ENCODE peak calls at places on chromosomes 11 and 22, in nine cellular contexts. J, E, V, W, M, F, A, P and U are unnamed samples.

GRCh38 chr11:47272706-47273105 is 2.8 kb downstream of the MADD start:
- DNase-seq in W (no peak), P (no peak), M (no peak), V (no peak), A (no peak), F (no peak), J (no peak), E (no peak), U (no peak)

GRCh38 chr11:97000481-97000880 is 610.7 kb downstream of the JRKL start:
- DNase-seq in E (no peak), W (no peak), M (no peak), F (no peak), A (no peak), V (no peak), P (no peak), J (no peak), U (no peak)

GRCh38 chr22:41524809-41525449 is 19.3 kb downstream of the POLR3H start:
- DNase-seq in A (peak; percentile 30), P (no peak), M (peak; percentile 36), F (no peak), V (peak; percentile 52), J (no peak), W (no peak), E (no peak), U (peak; percentile 68)

GRCh38 chr11:75562836-75563484 is 907 bp downstream of the SERPINH1 start:
- DNase-seq in P (peak; percentile 73), M (no peak), W (no peak), V (no peak), E (no peak), J (no peak), F (peak; percentile 54), A (no peak), U (no peak)

GRCh38 chr11:111730871-111731591 is 35.2 kb downstream of the PPP2R1B start:
- DNase-seq in V (no peak), E (peak; percentile 70), A (no peak), W (peak; percentile 89), F (no peak), M (no peak), P (no peak), J (no peak), U (no peak)

GRCh38 chr11:77035580-77035979 is 1.4 kb downstream of the B3GNT6 start:
- DNase-seq in P (no peak), F (no peak), J (peak; percentile 75), M (no peak), W (no peak), E (no peak), V (no peak), A (no peak), U (no peak)

GRCh38 chr11:71425851-71426250 is 22.3 kb downstream of the DHCR7 start:
- DNase-seq in E (no peak), V (no peak), A (no peak), P (no peak), F (no peak), J (no peak), M (no peak), W (no peak), U (no peak)

GRCh38 chr11:34915136-34916013 is 804 bp downstream of the APIP start:
- DNase-seq in P (no peak), J (peak; percentile 40), F (peak; percentile 56), V (peak; percentile 17), E (peak; percentile 43), A (no peak), W (peak; percentile 4), M (no peak), U (no peak)

GRCh38 chr11:103961010-103961409 is 75.4 kb upstream of the DDI1 start:
- DNase-seq in J (no peak), E (no peak), V (no peak), F (no peak), P (no peak), W (no peak), M (no peak), A (no peak), U (no peak)

GRCh38 chr22:25488244-25489020 is 76.0 kb upstream of the GRK3 start:
- DNase-seq in A (peak; percentile 11), V (peak; percentile 43), P (no peak), E (no peak), W (peak; percentile 77), J (no peak), F (no peak), M (no peak), U (no peak)

GRCh38 chr11:33323421-33323820 is 66.2 kb downstream of the HIPK3 start:
- DNase-seq in E (no peak), W (no peak), P (no peak), F (peak; percentile 44), A (no peak), M (no peak), V (no peak), J (no peak), U (no peak)

GRCh38 chr11:134312807-134313206 is 19.0 kb upstream of the GLB1L2 start:
- DNase-seq in A (no peak), M (no peak), J (no peak), P (no peak), W (no peak), E (no peak), F (no peak), V (no peak), U (no peak)

GRCh38 chr22:23527971-23528740 is 51.9 kb downstream of the IGLL1 start:
- DNase-seq in A (no peak), E (no peak), W (no peak), P (no peak), V (no peak), J (no peak), M (no peak), F (peak; percentile 64), U (no peak)

GRCh38 chr11:35014352-35014751 is 97.9 kb downstream of the PDHX start:
- DNase-seq in P (peak; percentile 87), E (no peak), A (no peak), J (no peak), W (no peak), M (no peak), V (no peak), F (no peak), U (no peak)

GRCh38 chr11:119479685-119480275 is 56.8 kb upstream of the THY1 start:
- DNase-seq in P (no peak), M (no peak), E (no peak), A (no peak), V (no peak), W (no peak), F (no peak), J (no peak), U (no peak)

GRCh38 chr11:26801601-26802000 is 79.7 kb upstream of the SLC5A12 start:
- DNase-seq in M (no peak), F (no peak), V (no peak), W (no peak), A (no peak), P (peak; percentile 30), E (no peak), J (no peak), U (no peak)

GRCh38 chr11:110490886-110491285 is 61.1 kb downstream of the FDX1 start:
- DNase-seq in A (no peak), F (no peak), M (no peak), W (no peak), J (no peak), E (no peak), P (peak; percentile 31), V (no peak), U (no peak)

GRCh38 chr22:46769191-46769675 is 6.8 kb downstream of the TBC1D22A start:
- DNase-seq in J (no peak), A (no peak), W (peak; percentile 55), P (no peak), E (peak; percentile 97), F (no peak), V (no peak), M (no peak), U (no peak)

GRCh38 chr11:123065634-123066033 is 3.7 kb upstream of the HSPA8 start:
- DNase-seq in A (no peak), J (no peak), V (no peak), F (no peak), E (no peak), P (no peak), W (no peak), M (no peak), U (no peak)

GRCh38 chr11:134361241-134361640 is 29.5 kb downstream of the GLB1L2 start:
- DNase-seq in W (no peak), V (no peak), E (no peak), F (no peak), M (no peak), A (no peak), P (no peak), J (no peak), U (no peak)

GRCh38 chr11:72579816-72580647 is 94.2 kb downstream of the PDE2A start:
- DNase-seq in V (no peak), A (no peak), J (peak; percentile 10), M (no peak), P (no peak), W (no peak), E (no peak), F (no peak), U (no peak)

GRCh38 chr11:69154938-69155301 is 815 bp upstream of the SMIM38 start:
- DNase-seq in E (no peak), A (no peak), P (no peak), V (no peak), M (no peak), F (no peak), W (no peak), J (no peak), U (no peak)

GRCh38 chr11:43944761-43945311 is 2.4 kb downstream of the C11orf96 start:
- DNase-seq in A (no peak), P (no peak), M (peak; percentile 49), F (peak; percentile 82), E (no peak), J (peak; percentile 55), V (peak; percentile 79), W (no peak), U (no peak)

GRCh38 chr11:120324932-120325810 is at the start of gene TLCD5:
- DNase-seq in W (peak; percentile 61), M (no peak), J (no peak), A (no peak), P (no peak), E (peak; percentile 75), V (peak; percentile 31), F (no peak), U (peak; percentile 83)

GRCh38 chr22:49951986-49952896 is 8.3 kb upstream of the PIM3 start:
- DNase-seq in F (no peak), J (no peak), P (no peak), A (no peak), E (no peak), W (no peak), M (no peak), V (no peak), U (no peak)

GRCh38 chr11:77813256-77813655 is 7.3 kb downstream of the RSF1 start:
- DNase-seq in J (no peak), E (no peak), F (no peak), M (no peak), P (no peak), V (no peak), A (no peak), W (no peak), U (no peak)

GRCh38 chr11:68214173-68215086 is 1.3 kb upstream of the KMT5B start:
- DNase-seq in P (no peak), F (no peak), W (no peak), E (peak; percentile 20), V (no peak), A (no peak), M (no peak), J (peak; percentile 43), U (peak; percentile 65)

GRCh38 chr11:104618949-104619348 is 279.3 kb downstream of the CASP12 start:
- DNase-seq in A (no peak), W (no peak), F (peak; percentile 15), V (no peak), P (no peak), J (no peak), M (no peak), E (no peak), U (no peak)

GRCh38 chr11:70068345-70068744 is 9.8 kb upstream of the ANO1 start:
- DNase-seq in E (no peak), F (no peak), V (no peak), M (no peak), A (no peak), P (no peak), W (no peak), J (no peak), U (peak; percentile 42)

GRCh38 chr11:73990727-73991126 is 8.1 kb upstream of the UCP2 start:
- DNase-seq in F (no peak), M (no peak), P (no peak), J (no peak), E (no peak), A (no peak), W (no peak), V (no peak), U (no peak)

GRCh38 chr11:78646564-78647185 is 72.0 kb upstream of the NARS2 start:
- DNase-seq in E (peak; percentile 35), J (peak; percentile 35), W (peak; percentile 66), A (no peak), M (peak; percentile 30), V (peak; percentile 49), F (peak; percentile 60), P (no peak), U (peak; percentile 64)